ENCODE peak calls at places on chromosomes 11 and 22, in five cellular contexts. I is GF-D8; D is stimulated activated naive B cell treated with anti-CD40 and anti-IgM and Interleukin-4, amounts not matched to agents 10 μg/mL and 1 μg/mL and 100 μg/mL, for 72 hours; V is fibroblast of lung; Y is stimulated activated CD8-positive, alpha-beta memory T cell treated with anti-CD3 and anti-CD28 coated beads, Interleukin-15, amount 100 ng/mL, for 24 hours. U is an unnamed sample.

GRCh38 chr11:131668867-131669780 is 298.7 kb downstream of the NTM start:
- DNase-seq in I (peak; percentile 63), D (no peak), V (peak; percentile 31), Y (no peak), U (no peak)

GRCh38 chr11:75946531-75947530 is 131.8 kb downstream of the UVRAG start:
- DNase-seq in I (peak; percentile 79), D (no peak), V (peak; percentile 81), Y (no peak), U (no peak)

GRCh38 chr11:86091566-86091965 is 22.7 kb upstream of the PICALM start:
- DNase-seq in I (no peak), D (no peak), V (peak; percentile 32), Y (no peak), U (peak; percentile 93)

GRCh38 chr11:62556872-62557631 is 10.4 kb upstream of the AHNAK start:
- DNase-seq in I (peak; percentile 71), D (no peak), V (no peak), Y (no peak), U (no peak)

GRCh38 chr22:21626735-21627469 is 2.9 kb downstream of the YDJC start:
- DNase-seq in I (no peak), D (no peak), V (no peak), Y (no peak), U (no peak)

GRCh38 chr11:4480577-4481539 is 1.6 kb upstream of the OR52K1 start:
- DNase-seq in I (no peak), D (no peak), V (no peak), Y (no peak), U (no peak)

GRCh38 chr11:74057251-74058151 is 48.6 kb upstream of the UCP3 start:
- DNase-seq in I (no peak), D (no peak), V (peak; percentile 71), Y (no peak), U (peak; percentile 35)

GRCh38 chr11:108871152-108871551 is 206.3 kb downstream of the DDX10 start:
- DNase-seq in I (no peak), D (no peak), V (peak; percentile 67), Y (no peak), U (peak; percentile 47)

GRCh38 chr11:22730319-22730718 is 63.9 kb downstream of the GAS2 start:
- DNase-seq in I (no peak), D (no peak), V (peak; percentile 23), Y (no peak), U (no peak)

GRCh38 chr11:130894322-130895025 is 21.8 kb downstream of the SNX19 start:
- DNase-seq in I (peak; percentile 39), D (peak; percentile 33), V (peak; percentile 83), Y (peak; percentile 26), U (peak; percentile 55)

GRCh38 chr11:68035266-68035876 is 3.5 kb upstream of the TCIRG1 start:
- DNase-seq in I (no peak), D (no peak), V (no peak), Y (no peak), U (no peak)

GRCh38 chr22:50307891-50308596 is 598 bp upstream of the PLXNB2 start:
- DNase-seq in I (no peak), D (no peak), V (no peak), Y (no peak), U (no peak)

GRCh38 chr22:27780161-27780575 is 21.4 kb downstream of the MN1 start:
- DNase-seq in I (no peak), D (no peak), V (no peak), Y (no peak), U (peak; percentile 62)

U was measured in fibroblast of gingiva.